ENCODE peak calls at places on chromosomes 12 and 14, in six cellular contexts. T is left colon; N is cardiac fibroblast; O is D341Med; U is NCI-H524; A is CD8-positive, alpha-beta T cell. X is an unnamed sample.

GRCh38 chr14:92122351-92122677 is 545 bp downstream of the CPSF2 start:
- DNase-seq in T (no peak), N (peak), O (no peak), U (peak), A (no peak), X (no peak)

GRCh38 chr14:106372870-106373657 is 846.7 kb downstream of the TMEM121 start:
- DNase-seq in T (peak), N (no peak), O (peak), U (peak), A (peak), X (peak)

GRCh38 chr12:50333441-50333840 is 50.1 kb upstream of the LIMA1 start:
- DNase-seq in T (no peak), N (no peak), O (no peak), U (no peak), A (no peak), X (no peak)

GRCh38 chr12:102955926-102956737 is 1.3 kb upstream of the ASCL1 start:
- DNase-seq in T (no peak), N (no peak), O (no peak), U (no peak), A (no peak), X (no peak)

GRCh38 chr14:79111963-79112362 is 941.8 kb downstream of the NRXN3 start:
- DNase-seq in T (no peak), N (no peak), O (no peak), U (no peak), A (no peak), X (no peak)

GRCh38 chr14:32702571-32702970 is 236.1 kb upstream of the NPAS3 start:
- DNase-seq in T (peak), N (peak), O (no peak), U (no peak), A (no peak), X (no peak)

GRCh38 chr14:93970967-93971634 is 5.3 kb downstream of the ASB2 start:
- DNase-seq in T (peak), N (no peak), O (no peak), U (peak), A (peak), X (peak)

GRCh38 chr12:9750276-9751203 is 10.2 kb downstream of the CD69 start:
- DNase-seq in T (peak), N (peak), O (peak), U (peak), A (no peak), X (peak)

GRCh38 chr14:76759589-76759988 is 1.7 kb upstream of the VASH1 start:
- DNase-seq in T (no peak), N (no peak), O (peak), U (peak), A (no peak), X (no peak)

GRCh38 chr14:92565040-92565717 is 51.6 kb downstream of the RIN3 start:
- DNase-seq in T (no peak), N (no peak), O (no peak), U (no peak), A (no peak), X (no peak)

GRCh38 chr12:127324681-127325080 is 942.3 kb upstream of the TMEM132C start:
- DNase-seq in T (no peak), N (no peak), O (no peak), U (no peak), A (no peak), X (no peak)

GRCh38 chr12:49962861-49963765 is 1.4 kb downstream of the AQP5 start:
- DNase-seq in T (peak), N (peak), O (peak), U (no peak), A (no peak), X (no peak)

GRCh38 chr14:20683896-20684661 is at the start of gene RNASE4:
- DNase-seq in T (peak), N (peak), O (peak), U (peak), A (peak), X (peak)

GRCh38 chr14:77260631-77261030 is 10.4 kb downstream of the NGB start:
- DNase-seq in T (no peak), N (peak), O (no peak), U (no peak), A (no peak), X (no peak)

GRCh38 chr14:38079268-38079667 is 128.4 kb upstream of the SSTR1 start:
- DNase-seq in T (no peak), N (peak), O (no peak), U (no peak), A (no peak), X (no peak)

X was measured in activated gamma-delta T cell treated with Interleukin-2 at 50 U/mL for 16 hours.